ENCODE peak calls at places on chromosomes 5 and 9, in nine cellular contexts. One of them, this sample, is unnamed.

GRCh38 chr9:91334053-91334452 is 27.7 kb downstream of the AUH start:
- DNase-seq in keratinocyte: no peak
- DNase-seq in fibroblast of lung: no peak
- DNase-seq in GM12865: no peak
- DNase-seq in stomach: no peak
- DNase-seq in neural progenitor cell: no peak
- DNase-seq in B cell: no peak
- DNase-seq in omental fat pad: no peak
- DNase-seq in type B pancreatic cell: no peak
- DNase-seq in this sample: no peak

GRCh38 chr5:34842554-34842953 is 3.6 kb downstream of the TTC23L start:
- DNase-seq in keratinocyte: no peak
- DNase-seq in fibroblast of lung: no peak
- DNase-seq in GM12865: no peak
- DNase-seq in stomach: no peak
- DNase-seq in neural progenitor cell: no peak
- DNase-seq in B cell: no peak
- DNase-seq in omental fat pad: no peak
- DNase-seq in type B pancreatic cell: no peak
- DNase-seq in this sample: no peak

GRCh38 chr5:149423287-149424268 is 44.5 kb upstream of the IL17B start:
- DNase-seq in keratinocyte: no peak
- DNase-seq in fibroblast of lung: peak
- DNase-seq in GM12865: no peak
- DNase-seq in stomach: no peak
- DNase-seq in neural progenitor cell: peak
- DNase-seq in B cell: no peak
- DNase-seq in omental fat pad: no peak
- DNase-seq in type B pancreatic cell: no peak
- DNase-seq in this sample: no peak

GRCh38 chr9:2697492-2697891 is 19.8 kb upstream of the KCNV2 start:
- DNase-seq in keratinocyte: no peak
- DNase-seq in fibroblast of lung: no peak
- DNase-seq in GM12865: no peak
- DNase-seq in stomach: no peak
- DNase-seq in neural progenitor cell: no peak
- DNase-seq in B cell: no peak
- DNase-seq in omental fat pad: no peak
- DNase-seq in type B pancreatic cell: no peak
- DNase-seq in this sample: no peak

GRCh38 chr5:175796536-175797499 is 74.6 kb upstream of the CPLX2 start:
- DNase-seq in keratinocyte: no peak
- DNase-seq in fibroblast of lung: peak
- DNase-seq in GM12865: peak
- DNase-seq in stomach: peak
- DNase-seq in neural progenitor cell: peak
- DNase-seq in B cell: peak
- DNase-seq in omental fat pad: peak
- DNase-seq in type B pancreatic cell: peak
- DNase-seq in this sample: peak

GRCh38 chr9:38662763-38663593 is 42.6 kb upstream of the ANKRD18A start:
- DNase-seq in keratinocyte: no peak
- DNase-seq in fibroblast of lung: peak
- DNase-seq in GM12865: no peak
- DNase-seq in stomach: no peak
- DNase-seq in neural progenitor cell: peak
- DNase-seq in B cell: no peak
- DNase-seq in omental fat pad: no peak
- DNase-seq in type B pancreatic cell: no peak
- DNase-seq in this sample: no peak

GRCh38 chr5:2797981-2798380 is 46.5 kb upstream of the IRX2 start:
- DNase-seq in keratinocyte: peak
- DNase-seq in fibroblast of lung: no peak
- DNase-seq in GM12865: no peak
- DNase-seq in stomach: no peak
- DNase-seq in neural progenitor cell: no peak
- DNase-seq in B cell: no peak
- DNase-seq in omental fat pad: no peak
- DNase-seq in type B pancreatic cell: no peak
- DNase-seq in this sample: no peak

GRCh38 chr5:142922223-142922952 is 152.2 kb downstream of the ARHGAP26 start:
- DNase-seq in keratinocyte: no peak
- DNase-seq in fibroblast of lung: peak
- DNase-seq in GM12865: peak
- DNase-seq in stomach: no peak
- DNase-seq in neural progenitor cell: peak
- DNase-seq in B cell: peak
- DNase-seq in omental fat pad: no peak
- DNase-seq in type B pancreatic cell: no peak
- DNase-seq in this sample: no peak

GRCh38 chr9:137956039-137956438 is 78.5 kb downstream of the CACNA1B start:
- DNase-seq in keratinocyte: no peak
- DNase-seq in fibroblast of lung: no peak
- DNase-seq in GM12865: no peak
- DNase-seq in stomach: no peak
- DNase-seq in neural progenitor cell: no peak
- DNase-seq in B cell: no peak
- DNase-seq in omental fat pad: no peak
- DNase-seq in type B pancreatic cell: no peak
- DNase-seq in this sample: no peak

GRCh38 chr9:137959641-137960411 is 82.2 kb downstream of the CACNA1B start:
- DNase-seq in keratinocyte: no peak
- DNase-seq in fibroblast of lung: no peak
- DNase-seq in GM12865: no peak
- DNase-seq in stomach: peak
- DNase-seq in neural progenitor cell: no peak
- DNase-seq in B cell: no peak
- DNase-seq in omental fat pad: no peak
- DNase-seq in type B pancreatic cell: no peak
- DNase-seq in this sample: no peak

GRCh38 chr9:137963525-137963924 is 85.9 kb downstream of the CACNA1B start:
- DNase-seq in keratinocyte: no peak
- DNase-seq in fibroblast of lung: no peak
- DNase-seq in GM12865: no peak
- DNase-seq in stomach: no peak
- DNase-seq in neural progenitor cell: no peak
- DNase-seq in B cell: no peak
- DNase-seq in omental fat pad: no peak
- DNase-seq in type B pancreatic cell: no peak
- DNase-seq in this sample: no peak

GRCh38 chr9:137956688-137957385 is 79.3 kb downstream of the CACNA1B start:
- DNase-seq in keratinocyte: no peak
- DNase-seq in fibroblast of lung: no peak
- DNase-seq in GM12865: peak
- DNase-seq in stomach: no peak
- DNase-seq in neural progenitor cell: no peak
- DNase-seq in B cell: no peak
- DNase-seq in omental fat pad: no peak
- DNase-seq in type B pancreatic cell: no peak
- DNase-seq in this sample: no peak

DNA sequence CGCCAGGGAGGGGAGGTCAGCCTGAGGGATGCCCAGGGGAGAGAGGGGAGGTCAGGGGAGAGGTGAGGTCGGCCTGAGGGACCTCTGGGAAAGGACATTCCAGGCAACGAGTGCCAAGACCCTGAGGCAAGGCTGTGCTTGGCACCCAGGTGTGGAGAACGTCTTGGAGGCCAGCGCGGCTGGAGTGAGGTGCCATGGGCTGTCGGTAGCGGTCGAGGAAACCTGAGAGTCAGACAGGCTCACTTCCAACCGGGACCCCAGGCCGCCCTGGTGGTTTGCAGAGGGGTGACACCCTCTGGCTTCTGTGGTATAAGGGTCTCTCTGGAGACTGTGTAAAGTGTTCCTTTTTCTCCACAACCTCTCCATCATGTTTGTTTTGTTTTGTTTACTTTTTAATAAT is 82.9 kb downstream of the CACNA1B start:
- DNase-seq in keratinocyte: no peak
- DNase-seq in fibroblast of lung: no peak
- DNase-seq in GM12865: no peak
- DNase-seq in stomach: peak
- DNase-seq in neural progenitor cell: peak
- DNase-seq in B cell: no peak
- DNase-seq in omental fat pad: no peak
- DNase-seq in type B pancreatic cell: no peak
- DNase-seq in this sample: no peak
- TF ChIP-seq CTCF in keratinocyte: no peak
- TF ChIP-seq CTCF in fibroblast of lung: no peak
- TF ChIP-seq CTCF in GM12865: peak
- TF ChIP-seq CTCF in stomach: no peak
- TF ChIP-seq CTCF in neural progenitor cell: peak
- TF ChIP-seq CTCF in B cell: no peak
- TF ChIP-seq CTCF in omental fat pad: no peak
- TF ChIP-seq CTCF in type B pancreatic cell: peak
- TF ChIP-seq CTCF in this sample: no peak

DNA sequence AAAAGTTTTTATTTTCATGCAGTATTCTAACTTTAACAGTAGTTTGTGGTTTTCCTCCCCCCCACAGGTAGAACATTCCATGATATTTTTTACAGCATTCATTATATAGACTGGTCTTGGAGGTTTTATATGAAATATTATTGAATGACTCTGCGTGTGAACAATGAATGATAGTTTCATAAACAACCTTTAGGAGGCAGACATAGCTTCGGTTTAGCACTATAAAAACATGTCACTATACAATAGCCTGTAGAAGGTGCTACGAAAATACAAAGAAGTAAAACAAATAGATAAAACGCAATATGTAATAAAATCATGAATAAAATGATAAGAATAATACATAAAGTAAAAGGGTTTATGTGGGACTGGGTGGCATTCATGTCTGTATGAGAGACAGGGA is 8.5 kb downstream of the KLF4 start:
- DNase-seq in keratinocyte: no peak
- DNase-seq in fibroblast of lung: peak
- DNase-seq in GM12865: no peak
- DNase-seq in stomach: no peak
- DNase-seq in neural progenitor cell: no peak
- DNase-seq in B cell: no peak
- DNase-seq in omental fat pad: no peak
- DNase-seq in type B pancreatic cell: no peak
- DNase-seq in this sample: no peak
- TF ChIP-seq CTCF in keratinocyte: peak
- TF ChIP-seq CTCF in fibroblast of lung: peak
- TF ChIP-seq CTCF in GM12865: no peak
- TF ChIP-seq CTCF in stomach: no peak
- TF ChIP-seq CTCF in neural progenitor cell: peak
- TF ChIP-seq CTCF in B cell: no peak
- TF ChIP-seq CTCF in omental fat pad: no peak
- TF ChIP-seq CTCF in type B pancreatic cell: peak
- TF ChIP-seq CTCF in this sample: no peak

DNA sequence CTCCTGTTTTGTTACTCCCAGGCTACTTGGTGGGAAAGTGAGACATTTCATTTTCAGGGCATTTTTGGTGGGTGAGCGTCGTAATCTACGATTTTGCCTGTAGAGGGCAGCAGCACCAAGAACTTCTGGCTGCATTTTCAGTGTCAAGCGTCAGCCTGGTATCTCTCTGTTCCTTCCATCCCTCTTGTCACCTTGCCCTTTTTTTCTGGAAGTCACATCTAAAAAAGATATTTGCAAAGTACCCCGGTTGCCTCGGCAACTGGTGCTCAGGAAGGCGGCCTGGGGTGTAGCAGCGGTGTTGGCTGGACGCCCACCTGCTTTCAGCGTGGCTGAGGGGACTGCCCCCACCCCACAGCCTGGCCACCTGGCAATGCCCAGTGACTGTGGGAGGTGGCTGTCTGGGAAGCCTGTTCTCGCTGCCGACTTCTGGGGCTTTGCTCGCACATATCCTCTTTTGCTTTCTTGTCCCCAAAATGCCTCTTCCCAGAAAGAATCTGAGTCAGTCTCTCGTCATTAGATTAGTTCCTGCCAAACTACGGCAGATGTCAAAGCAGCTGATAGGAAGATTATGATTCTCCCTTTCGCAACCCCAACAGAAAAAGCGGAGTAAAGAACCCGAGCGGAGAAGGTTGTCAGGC is 84.5 kb downstream of the ACER2 start:
- DNase-seq in keratinocyte: no peak
- DNase-seq in fibroblast of lung: peak
- DNase-seq in GM12865: peak
- DNase-seq in stomach: peak
- DNase-seq in neural progenitor cell: peak
- DNase-seq in B cell: peak
- DNase-seq in omental fat pad: no peak
- DNase-seq in type B pancreatic cell: no peak
- DNase-seq in this sample: no peak
- TF ChIP-seq CTCF in keratinocyte: peak
- TF ChIP-seq CTCF in fibroblast of lung: peak
- TF ChIP-seq CTCF in GM12865: peak
- TF ChIP-seq CTCF in stomach: peak
- TF ChIP-seq CTCF in neural progenitor cell: peak
- TF ChIP-seq CTCF in B cell: peak
- TF ChIP-seq CTCF in omental fat pad: no peak
- TF ChIP-seq CTCF in type B pancreatic cell: peak
- TF ChIP-seq CTCF in this sample: peak

GRCh38 chr9:134858051-134858841 is 22.4 kb upstream of the FCN2 start:
- DNase-seq in keratinocyte: peak
- DNase-seq in fibroblast of lung: peak
- DNase-seq in GM12865: peak
- DNase-seq in stomach: no peak
- DNase-seq in neural progenitor cell: no peak
- DNase-seq in B cell: no peak
- DNase-seq in omental fat pad: no peak
- DNase-seq in type B pancreatic cell: peak
- DNase-seq in this sample: no peak
- TF ChIP-seq CTCF in keratinocyte: peak
- TF ChIP-seq CTCF in fibroblast of lung: no peak
- TF ChIP-seq CTCF in GM12865: peak
- TF ChIP-seq CTCF in stomach: no peak
- TF ChIP-seq CTCF in neural progenitor cell: no peak
- TF ChIP-seq CTCF in B cell: no peak
- TF ChIP-seq CTCF in omental fat pad: no peak
- TF ChIP-seq CTCF in type B pancreatic cell: no peak
- TF ChIP-seq CTCF in this sample: no peak

GRCh38 chr9:132546148-132547051 is 36.0 kb upstream of the BARHL1 start:
- DNase-seq in keratinocyte: no peak
- DNase-seq in fibroblast of lung: peak
- DNase-seq in GM12865: no peak
- DNase-seq in stomach: no peak
- DNase-seq in neural progenitor cell: peak
- DNase-seq in B cell: peak
- DNase-seq in omental fat pad: no peak
- DNase-seq in type B pancreatic cell: no peak
- DNase-seq in this sample: no peak
- TF ChIP-seq CTCF in keratinocyte: peak
- TF ChIP-seq CTCF in fibroblast of lung: peak
- TF ChIP-seq CTCF in GM12865: peak
- TF ChIP-seq CTCF in stomach: no peak
- TF ChIP-seq CTCF in neural progenitor cell: peak
- TF ChIP-seq CTCF in B cell: peak
- TF ChIP-seq CTCF in omental fat pad: no peak
- TF ChIP-seq CTCF in type B pancreatic cell: peak
- TF ChIP-seq CTCF in this sample: no peak